ENCODE peak calls at places on chromosome 11, in seven cellular contexts. D is neural progenitor cell, C is GM23338, U is left ventricle myocardium inferior, M is psoas muscle, R is cardiac muscle cell, Y is right lobe of liver. I is an unnamed sample.

GRCh38 chr11:65491614-65492386 is 7.0 kb upstream of the MALAT1 start:
- DNase-seq in Y (peak; percentile 79), R (no peak), U (peak; percentile 79), C (peak; percentile 79), M (peak; percentile 92), D (peak; percentile 86), I (no peak)

GRCh38 chr11:128809128-128809527 is 58.0 kb downstream of the KCNJ1 start:
- DNase-seq in M (no peak), Y (no peak), R (no peak), D (no peak), C (no peak), U (no peak), I (no peak)

GRCh38 chr11:77223797-77224196 is 77.7 kb downstream of the GDPD4 start:
- DNase-seq in C (no peak), U (no peak), M (no peak), R (no peak), D (no peak), Y (no peak), I (no peak)

GRCh38 chr11:115990004-115990447 is 485.8 kb upstream of the CADM1 start:
- DNase-seq in M (no peak), Y (no peak), C (peak; percentile 81), D (peak; percentile 74), U (no peak), R (peak; percentile 67), I (no peak)

GRCh38 chr11:101061606-101062005 is 68.0 kb downstream of the PGR start:
- DNase-seq in R (peak; percentile 61), D (no peak), U (no peak), M (no peak), C (no peak), Y (no peak), I (no peak)

GRCh38 chr11:103582351-103582909 is 454.0 kb upstream of the DDI1 start:
- DNase-seq in R (no peak), M (no peak), Y (no peak), U (no peak), C (no peak), D (no peak), I (no peak)

GRCh38 chr11:112159098-112159761 is 4.7 kb downstream of the IL18 start:
- DNase-seq in C (no peak), Y (no peak), R (no peak), U (no peak), M (no peak), D (no peak), I (no peak)

GRCh38 chr11:14891143-14892035 is 642 bp downstream of the CYP2R1 start:
- DNase-seq in D (peak; percentile 95), Y (peak; percentile 91), R (peak; percentile 94), C (peak; percentile 93), M (peak; percentile 92), U (peak; percentile 87), I (peak; percentile 89)

GRCh38 chr11:74696932-74697687 is 34.1 kb downstream of the CHRDL2 start:
- DNase-seq in C (peak; percentile 73), M (peak; percentile 92), Y (peak; percentile 90), U (peak; percentile 83), D (peak; percentile 11), R (peak; percentile 42), I (no peak)

GRCh38 chr11:8683115-8683807 is 669 bp downstream of the RPL27A start:
- DNase-seq in C (no peak), U (no peak), M (no peak), R (no peak), D (peak; percentile 45), Y (no peak), I (no peak)

GRCh38 chr11:36257351-36257750 is 31.9 kb downstream of the COMMD9 start:
- DNase-seq in M (no peak), Y (no peak), R (no peak), C (no peak), U (no peak), D (no peak), I (no peak)

GRCh38 chr11:88421530-88421929 is 84.0 kb upstream of the CTSC start:
- DNase-seq in R (no peak), C (peak; percentile 32), U (no peak), D (peak; percentile 6), Y (no peak), M (no peak), I (no peak)

GRCh38 chr11:2858995-2859705 is 26.4 kb downstream of the CDKN1C start:
- DNase-seq in U (no peak), M (no peak), Y (no peak), D (peak; percentile 73), C (no peak), R (no peak), I (no peak)

GRCh38 chr11:64892411-64892831 is 14.0 kb upstream of the EHD1 start:
- DNase-seq in C (no peak), Y (no peak), M (no peak), U (peak; percentile 46), D (no peak), R (no peak), I (no peak)

GRCh38 chr11:37712246-37712645 is 1114.2 kb upstream of the RAG2 start:
- DNase-seq in R (peak; percentile 39), C (peak; percentile 48), Y (no peak), M (no peak), U (no peak), D (peak; percentile 60), I (no peak)

GRCh38 chr11:116420030-116420429 is 352.8 kb downstream of the BUD13 start:
- DNase-seq in Y (no peak), M (no peak), D (no peak), R (no peak), U (no peak), C (no peak), I (no peak)

GRCh38 chr11:65301491-65302329 is 13.0 kb upstream of the CDC42EP2 start:
- DNase-seq in Y (no peak), C (peak; percentile 79), M (peak; percentile 76), D (peak; percentile 78), R (peak; percentile 83), U (peak; percentile 78), I (no peak)

GRCh38 chr11:27241316-27242122 is 121.5 kb downstream of the CCDC34 start:
- DNase-seq in C (no peak), U (no peak), D (no peak), Y (no peak), R (no peak), M (no peak), I (no peak)

DNA sequence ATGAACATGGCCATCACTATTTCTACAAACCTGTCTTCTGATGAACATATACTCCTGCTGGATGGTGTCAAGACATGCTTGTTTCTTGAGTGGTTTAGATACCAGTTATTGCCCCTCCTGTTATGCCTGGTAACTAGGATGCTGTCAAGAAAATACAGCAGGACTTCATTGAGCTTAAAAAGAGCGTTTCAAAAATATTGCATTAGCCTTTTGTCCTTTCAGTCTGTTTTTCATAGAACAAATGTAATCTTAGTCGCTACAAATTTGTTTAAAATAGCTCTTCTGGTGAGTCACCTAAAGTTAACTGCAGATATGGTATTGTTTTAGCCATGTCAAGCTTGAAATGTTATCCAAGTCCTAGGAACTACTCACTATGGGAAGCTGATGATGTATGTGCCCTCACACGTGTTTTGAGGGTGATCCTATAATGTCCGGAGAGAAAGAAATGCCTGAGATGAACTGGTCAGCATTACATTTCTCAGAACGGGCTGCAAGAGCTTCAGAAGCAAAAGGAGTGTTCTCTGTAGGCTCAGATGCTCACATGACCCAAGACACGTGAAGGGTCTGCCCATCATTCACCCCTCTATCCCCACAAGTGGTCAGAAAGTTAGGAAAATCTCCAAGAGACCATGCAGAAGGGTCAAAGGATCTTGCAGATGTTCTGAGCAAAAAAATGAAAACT is 20.7 kb downstream of the ADM start:
- DNase-seq in R (no peak), M (no peak), Y (no peak), D (no peak), U (no peak), C (no peak), I (no peak)
- H3K4me1 ChIP-seq in R (peaks cover 7% of the 10 kb centered on the region), M (peaks cover 27% of the 10 kb centered on the region), Y (peaks cover 50% of the 10 kb centered on the region), D (peaks cover 14% of the 10 kb centered on the region), U (peaks cover 60% of the 10 kb centered on the region), C (peaks cover 24% of the 10 kb centered on the region), I (peaks cover 5% of the 10 kb centered on the region)

DNA sequence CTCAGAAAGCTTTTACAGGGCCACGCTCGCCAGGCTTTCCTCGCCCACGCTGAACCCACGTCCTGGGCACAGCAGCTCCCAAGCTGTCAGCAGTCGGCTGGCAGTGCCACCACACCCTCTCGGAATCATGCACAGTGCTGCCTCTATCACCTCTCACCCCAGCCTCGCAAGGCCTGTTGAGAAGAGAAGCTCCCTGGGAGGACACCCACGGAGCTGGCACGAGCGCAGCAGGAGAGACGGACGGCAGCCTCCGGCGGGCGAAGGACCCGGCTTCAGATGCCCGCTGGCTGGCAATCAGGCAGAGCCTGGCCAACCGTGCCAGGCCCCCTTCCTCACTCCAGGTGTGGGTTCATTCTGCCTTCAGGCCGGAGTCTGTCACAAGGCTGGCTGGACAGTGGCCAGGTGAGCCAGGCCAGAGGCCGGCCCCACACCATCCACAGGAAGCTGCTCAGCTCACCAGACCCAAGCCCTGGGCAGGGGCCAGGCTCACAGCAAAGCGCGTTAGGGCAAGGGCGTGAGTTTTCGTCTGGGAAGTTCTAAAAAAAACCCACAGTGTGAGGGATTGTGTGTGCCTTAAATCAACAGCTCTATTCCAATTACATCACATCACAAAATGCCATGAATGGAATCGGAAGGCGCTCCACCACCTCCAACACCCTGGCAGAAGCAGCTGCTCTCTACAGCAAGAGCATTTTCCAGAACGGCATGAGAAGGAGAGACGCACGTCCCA is 33.2 kb downstream of the TOLLIP start:
- DNase-seq in R (no peak), M (peak; percentile 53), C (no peak), D (no peak), Y (no peak), U (peak; percentile 48), I (no peak)
- H3K4me1 ChIP-seq in R (peaks cover 6% of the 10 kb centered on the region), M (no peaks in the 10 kb centered on the region), C (no peaks in the 10 kb centered on the region), D (no peaks in the 10 kb centered on the region), Y (no peaks in the 10 kb centered on the region), U (peaks cover 21% of the 10 kb centered on the region), I (no peaks in the 10 kb centered on the region)

DNA sequence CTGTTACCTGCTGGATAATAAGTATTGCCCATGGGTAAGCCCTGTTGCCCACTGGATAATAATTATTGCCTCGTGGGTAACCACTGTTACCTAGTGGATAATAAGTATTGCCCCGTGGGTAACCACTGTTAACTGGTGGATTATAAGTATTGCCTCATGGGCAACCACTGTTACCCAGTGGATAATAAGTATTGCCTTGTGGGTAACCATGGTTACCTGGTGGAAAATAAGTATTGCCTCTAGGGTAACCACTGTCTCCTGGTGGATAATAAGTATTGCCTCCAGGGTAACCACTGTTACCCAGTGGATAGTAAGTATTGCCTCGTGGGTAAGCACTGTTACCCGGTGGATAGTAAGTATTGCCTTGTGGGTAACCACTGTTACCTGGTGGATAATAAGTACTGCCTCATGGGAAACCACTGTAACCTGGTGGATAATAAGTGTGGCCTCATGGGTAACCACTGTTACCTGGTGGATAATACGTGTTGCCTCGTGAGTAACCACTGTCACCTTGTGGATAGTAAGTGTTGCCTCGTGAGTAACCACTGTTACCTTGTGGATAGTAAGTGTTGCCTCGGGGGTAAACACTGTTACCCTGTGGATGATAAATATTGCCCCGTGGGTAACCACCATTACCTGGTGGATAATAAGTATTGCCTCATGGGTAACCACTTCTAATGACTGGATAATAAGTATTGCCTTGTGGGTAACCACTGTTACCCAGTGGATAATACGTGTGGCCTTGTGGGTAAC is 29.0 kb upstream of the NXPE4 start:
- DNase-seq in C (no peak), M (no peak), D (no peak), R (no peak), Y (no peak), U (no peak), I (no peak)
- H3K4me1 ChIP-seq in C (no peaks in the 10 kb centered on the region), M (no peaks in the 10 kb centered on the region), D (no peaks in the 10 kb centered on the region), R (no peaks in the 10 kb centered on the region), Y (no peaks in the 10 kb centered on the region), U (no peaks in the 10 kb centered on the region), I (no peaks in the 10 kb centered on the region)

DNA sequence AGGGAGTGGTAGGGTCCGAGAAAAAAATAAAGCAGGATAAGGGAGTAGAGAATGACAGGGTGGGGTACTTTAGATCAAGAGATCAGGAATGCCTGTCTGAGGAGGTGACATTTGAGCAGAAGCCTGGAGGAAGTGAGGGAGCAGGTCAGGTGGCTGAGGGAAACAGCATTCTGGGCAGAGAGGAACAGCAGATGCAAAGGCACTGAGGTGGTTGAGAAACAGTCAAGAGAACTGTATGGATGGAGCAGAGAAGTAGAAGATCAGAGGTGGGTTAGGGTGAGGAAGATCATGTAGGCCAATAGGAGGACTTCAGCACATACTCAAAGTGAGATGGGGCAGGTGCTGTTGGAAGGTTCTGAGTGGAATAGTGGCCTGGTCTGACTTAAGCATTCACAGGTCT is 8.3 kb downstream of the ARHGEF17 start:
- DNase-seq in R (no peak), U (no peak), Y (no peak), D (no peak), C (no peak), M (no peak), I (no peak)
- H3K4me1 ChIP-seq in R (peaks cover 53% of the 10 kb centered on the region), U (peaks cover 100% of the 10 kb centered on the region), Y (peaks cover 11% of the 10 kb centered on the region), D (peaks cover 56% of the 10 kb centered on the region), C (peaks cover 7% of the 10 kb centered on the region), M (peaks cover 8% of the 10 kb centered on the region), I (peaks cover 5% of the 10 kb centered on the region)

I was measured in CD4-positive, alpha-beta memory T cell.